ENCODE peak calls at places on chromosome 3, in four cellular contexts. Q is lower leg skin, K is lung, J is GM12864. N is an unnamed sample.

GRCh38 chr3:132083583-132084372 is 49.0 kb upstream of the CPNE4 start:
- DNase-seq in J (no peak), Q (no peak), K (no peak), N (no peak)

GRCh38 chr3:150775001-150775599 is 12.1 kb upstream of the SIAH2 start:
- DNase-seq in J (no peak), Q (no peak), K (no peak), N (no peak)

GRCh38 chr3:168977696-168978374 is 685.7 kb downstream of the MECOM start:
- DNase-seq in J (no peak), Q (no peak), K (no peak), N (no peak)

GRCh38 chr3:81496407-81497104 is 264.9 kb downstream of the GBE1 start:
- DNase-seq in Q (no peak), J (no peak), K (no peak), N (no peak)

GRCh38 chr3:171654809-171655208 is 155.5 kb downstream of the PLD1 start:
- DNase-seq in K (peak), J (no peak), Q (peak), N (peak)

GRCh38 chr3:3664916-3665315 is 134.3 kb upstream of the LRRN1 start:
- DNase-seq in J (no peak), K (no peak), Q (no peak), N (no peak)

GRCh38 chr3:126319701-126320295 is 37.4 kb downstream of the KLF15 start:
- DNase-seq in Q (peak), K (no peak), J (no peak), N (no peak)

GRCh38 chr3:74643636-74644035 is 29.2 kb upstream of the CNTN3 start:
- DNase-seq in J (no peak), Q (peak), K (no peak), N (peak)

GRCh38 chr3:48938156-48938555 is 19.5 kb downstream of the ARIH2 start:
- DNase-seq in K (no peak), J (no peak), Q (no peak), N (no peak)

GRCh38 chr3:99758502-99759177 is 59.0 kb upstream of the CMSS1 start:
- DNase-seq in K (no peak), J (no peak), Q (no peak), N (no peak)

GRCh38 chr3:126509565-126510322 is 7.8 kb downstream of the UROC1 start:
- DNase-seq in J (no peak), Q (no peak), K (no peak), N (no peak)

GRCh38 chr3:140242818-140243276 is 307.9 kb downstream of the CLSTN2 start:
- DNase-seq in J (no peak), Q (no peak), K (no peak), N (no peak)

GRCh38 chr3:632571-633170 is 436.1 kb downstream of the CHL1 start:
- DNase-seq in J (peak), K (peak), Q (no peak), N (peak)

GRCh38 chr3:46695962-46696922 is 2.8 kb upstream of the ALS2CL start:
- DNase-seq in Q (no peak), J (no peak), K (no peak), N (no peak)

GRCh38 chr3:151923901-151924300 is 50.5 kb downstream of the SUCNR1 start:
- DNase-seq in Q (no peak), J (no peak), K (no peak), N (no peak)

GRCh38 chr3:178260887-178261286 is 275.3 kb upstream of the KCNMB2 start:
- DNase-seq in K (no peak), J (no peak), Q (no peak), N (no peak)

GRCh38 chr3:89046661-89047060 is 60.8 kb upstream of the EPHA3 start:
- DNase-seq in J (no peak), K (no peak), Q (no peak), N (no peak)

GRCh38 chr3:176954517-176954916 is 242.8 kb downstream of the TBL1XR1 start:
- DNase-seq in K (no peak), J (no peak), Q (no peak), N (no peak)

GRCh38 chr3:12925648-12926047 is 84.3 kb upstream of the RPL32 start:
- DNase-seq in K (no peak), Q (no peak), J (no peak), N (no peak)

GRCh38 chr3:174810256-174810655 is 48.9 kb upstream of the NAALADL2 start:
- DNase-seq in Q (no peak), K (no peak), J (no peak), N (no peak)

GRCh38 chr3:12405432-12406272 is 78.6 kb upstream of the TSEN2 start:
- DNase-seq in K (peak), J (no peak), Q (peak), N (no peak)

GRCh38 chr3:70856414-70857162 is 544.1 kb upstream of the MDFIC2 start:
- DNase-seq in Q (no peak), J (no peak), K (no peak), N (no peak)

GRCh38 chr3:32143849-32144757 is 37.7 kb downstream of the GPD1L start:
- DNase-seq in K (peak), J (peak), Q (no peak), N (peak)

GRCh38 chr3:138328341-138328740 is 1.3 kb downstream of the NME9 start:
- DNase-seq in Q (no peak), K (no peak), J (no peak), N (no peak)

GRCh38 chr3:193711523-193711963 is 118.5 kb downstream of the OPA1 start:
- DNase-seq in J (no peak), Q (no peak), K (no peak), N (no peak)

GRCh38 chr3:33775363-33775762 is 23.1 kb upstream of the PDCD6IP start:
- DNase-seq in J (no peak), Q (no peak), K (no peak), N (no peak)

GRCh38 chr3:115239717-115240116 is 92.6 kb upstream of the ZBTB20 start:
- DNase-seq in K (peak), J (no peak), Q (peak), N (no peak)

GRCh38 chr3:15261274-15261673 is 55.2 kb downstream of the CAPN7 start:
- DNase-seq in K (no peak), J (no peak), Q (peak), N (no peak)

GRCh38 chr3:113966172-113966571 is 18.4 kb downstream of the ZDHHC23 start:
- DNase-seq in J (no peak), Q (no peak), K (no peak), N (no peak)

GRCh38 chr3:188067932-188068331 is 86.0 kb upstream of the LPP start:
- DNase-seq in Q (no peak), K (no peak), J (no peak), N (no peak)

DNA sequence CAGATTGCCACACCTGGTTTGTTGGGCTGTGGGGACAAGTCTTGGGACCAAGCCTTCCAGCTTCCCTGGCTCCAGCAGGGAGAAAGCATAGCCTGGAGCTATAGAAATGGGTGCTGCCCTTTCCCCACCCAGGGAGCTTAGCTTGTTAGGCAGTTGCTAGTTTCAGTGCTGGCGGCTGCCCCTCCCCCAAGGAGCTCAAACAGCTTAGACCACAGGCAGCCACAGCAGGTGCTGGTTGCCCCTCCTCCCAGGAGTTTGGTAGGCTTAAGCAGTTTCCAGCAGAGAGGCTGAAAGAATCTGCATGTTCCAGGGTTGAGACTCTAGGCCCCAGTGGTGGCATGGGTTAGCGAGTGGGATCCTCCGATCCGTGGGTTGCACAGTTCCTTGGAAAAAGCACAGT is 889.7 kb downstream of the IGSF11 start:
- DNase-seq in Q (no peak), K (no peak), J (no peak), N (no peak)
- TF ChIP-seq CTCF in Q (no peak), K (no peak), J (no peak), N (no peak)

GRCh38 chr3:156356537-156357363 is 198.2 kb downstream of the SSR3 start:
- DNase-seq in Q (no peak), K (no peak), J (no peak), N (no peak)
- TF ChIP-seq CTCF in Q (no peak), K (no peak), J (no peak), N (no peak)

DNA sequence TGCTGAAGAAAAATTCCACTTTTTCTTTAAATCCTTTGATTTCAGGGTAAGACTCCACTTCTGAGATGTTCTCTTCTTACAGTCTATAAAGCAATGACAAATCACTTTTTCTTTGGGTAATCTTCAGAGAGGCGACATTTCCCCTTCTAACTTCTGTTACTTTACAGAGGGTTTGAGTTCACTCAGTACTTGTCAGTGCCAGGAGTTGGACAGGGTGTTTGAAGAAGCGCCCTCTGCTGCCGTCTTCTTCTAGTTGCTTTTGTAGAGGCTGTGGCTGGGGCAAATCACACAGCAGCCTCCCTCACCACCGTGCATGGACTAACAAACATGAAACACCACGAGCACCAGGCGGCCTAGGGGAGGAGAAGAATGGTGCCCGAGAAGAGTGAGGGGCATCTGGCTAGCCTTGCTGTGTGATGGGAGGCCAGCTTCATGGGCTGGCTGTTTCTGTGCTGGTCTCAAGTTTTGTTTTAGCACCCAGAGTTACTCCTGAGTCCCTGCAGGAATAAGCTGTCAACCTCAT is at the start of gene CD80:
- DNase-seq in J (peak), Q (no peak), K (peak), N (no peak)
- TF ChIP-seq CTCF in J (peak), Q (no peak), K (peak), N (no peak)

DNA sequence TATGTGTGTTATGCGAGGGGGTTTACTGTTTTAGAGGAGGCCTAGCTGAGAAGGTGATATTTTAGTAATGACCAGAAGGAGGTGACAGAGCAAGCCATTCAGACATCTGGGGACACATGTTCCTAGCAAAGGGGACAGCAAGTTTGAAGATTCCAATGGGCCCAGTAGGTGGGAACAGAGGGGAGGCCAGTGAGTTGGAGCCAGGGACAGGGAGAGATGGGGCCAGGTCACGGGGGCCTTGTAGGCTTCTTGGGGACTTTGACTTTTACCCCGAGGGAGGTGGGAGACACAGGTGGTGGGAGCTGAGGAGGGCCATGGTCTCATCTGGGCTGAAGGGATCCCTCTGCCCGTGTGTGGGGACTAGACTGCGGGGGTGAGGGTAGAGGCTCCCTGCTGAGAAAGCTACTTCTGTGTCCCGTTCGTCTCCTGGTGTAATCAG is 72.5 kb downstream of the MGLL start:
- DNase-seq in Q (no peak), K (no peak), J (no peak), N (no peak)
- TF ChIP-seq CTCF in Q (no peak), K (no peak), J (peak), N (no peak)

DNA sequence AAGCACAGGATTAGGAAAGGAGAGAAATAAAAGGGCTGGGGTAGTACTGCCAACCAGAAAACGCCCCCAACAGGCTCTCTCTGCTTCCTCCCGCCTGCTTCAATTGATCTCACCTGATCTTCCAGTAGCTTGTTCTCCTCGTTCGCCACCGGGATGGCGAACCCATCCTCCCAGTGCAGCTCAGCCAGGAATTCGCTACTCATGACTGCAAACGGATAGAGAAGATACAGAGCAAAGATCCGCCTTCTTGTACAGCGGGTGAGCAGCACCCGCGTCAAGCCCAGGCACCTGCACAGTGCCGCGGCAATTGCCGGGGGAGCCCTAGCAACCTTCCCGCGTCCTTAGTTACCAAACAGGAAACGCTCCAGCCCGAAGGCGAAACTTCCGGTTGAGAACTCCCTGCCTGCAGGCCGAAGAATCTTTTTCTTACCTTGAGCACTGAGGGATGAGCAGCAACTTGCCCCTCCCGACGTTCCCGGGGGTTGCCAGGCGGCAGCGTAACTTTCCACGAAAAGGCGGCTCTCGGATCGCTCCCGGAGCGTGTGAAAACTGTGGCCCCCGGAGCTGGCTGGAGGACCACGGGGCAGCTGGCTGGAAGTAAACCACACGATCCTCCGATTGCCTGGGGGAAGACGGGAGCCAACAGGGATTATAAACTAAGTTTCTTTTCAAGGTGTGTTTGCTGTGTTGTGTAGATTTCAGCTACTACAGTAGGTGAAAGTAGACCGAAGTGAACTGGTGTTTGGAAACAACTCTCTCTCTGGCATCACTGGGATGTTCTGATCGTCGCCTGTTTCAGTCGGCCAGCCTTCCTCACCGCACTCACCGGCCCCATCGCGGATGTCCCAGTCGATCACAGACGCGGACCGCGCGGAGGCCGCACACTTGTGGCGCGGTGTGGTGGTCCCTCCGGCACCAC is at the start of gene CCDC39:
- DNase-seq in J (peak), Q (no peak), K (peak), N (peak)
- TF ChIP-seq CTCF in J (no peak), Q (no peak), K (no peak), N (no peak)

GRCh38 chr3:28912120-28912885 is 368.6 kb upstream of the RBMS3 start:
- DNase-seq in Q (no peak), K (no peak), J (no peak), N (no peak)

GRCh38 chr3:28916713-28917499 is 364.0 kb upstream of the RBMS3 start:
- DNase-seq in J (peak), Q (no peak), K (peak), N (peak)

GRCh38 chr3:28917895-28918294 is 363.0 kb upstream of the RBMS3 start:
- DNase-seq in K (no peak), J (no peak), Q (no peak), N (no peak)

GRCh38 chr3:28915711-28916481 is 365.0 kb upstream of the RBMS3 start:
- DNase-seq in Q (no peak), K (no peak), J (no peak), N (no peak)
- TF ChIP-seq CTCF in Q (no peak), K (no peak), J (peak), N (no peak)

GRCh38 chr3:183247190-183247589 is 5.9 kb upstream of the B3GNT5 start:
- DNase-seq in J (no peak), K (no peak), Q (no peak), N (no peak)
- TF ChIP-seq CTCF in J (no peak), K (no peak), Q (no peak), N (no peak)

N was measured in prostate gland.